ENCODE peak calls at places on chromosome 19, in eight cellular contexts. R, S, N, X, A, C, L and F are unnamed samples.

GRCh38 chr19:13804830-13805683 is 9.8 kb downstream of the ZSWIM4 start:
- DNase-seq in C (no peak), A (no peak), S (no peak), X (no peak), N (peak; percentile 40), L (peak; percentile 89), R (peak; percentile 83), F (peak; percentile 52)

GRCh38 chr19:5801796-5802616 is 2.9 kb upstream of the NRTN start:
- DNase-seq in R (no peak), S (no peak), L (peak; percentile 97), A (no peak), N (peak; percentile 80), C (no peak), X (no peak), F (peak; percentile 90)

GRCh38 chr19:2616741-2617392 is 85.6 kb downstream of the GNG7 start:
- DNase-seq in A (no peak), C (no peak), L (no peak), S (no peak), R (peak; percentile 92), N (no peak), X (peak; percentile 51), F (no peak)

GRCh38 chr19:13102666-13103584 is at the start of gene LYL1:
- DNase-seq in R (peak; percentile 96), X (peak; percentile 92), C (no peak), S (no peak), N (peak; percentile 89), L (peak; percentile 79), A (peak; percentile 28), F (no peak)

GRCh38 chr19:14818588-14818987 is 16.4 kb downstream of the OR7A5 start:
- DNase-seq in R (no peak), N (no peak), L (no peak), C (no peak), X (no peak), S (no peak), A (no peak), F (no peak)

GRCh38 chr19:16654621-16655020 is 5.3 kb downstream of the SMIM7 start:
- DNase-seq in X (no peak), L (no peak), A (no peak), S (no peak), R (no peak), C (no peak), N (no peak), F (peak; percentile 58)

GRCh38 chr19:1401138-1401888 is at the start of gene GAMT:
- DNase-seq in R (peak; percentile 83), A (peak; percentile 64), X (peak; percentile 58), S (no peak), L (peak; percentile 65), N (peak; percentile 75), C (no peak), F (peak; percentile 68)

GRCh38 chr19:11480081-11480926 is 542 bp downstream of the ELAVL3 start:
- DNase-seq in C (no peak), N (no peak), A (no peak), R (peak; percentile 76), X (no peak), S (no peak), L (peak; percentile 46), F (no peak)

GRCh38 chr19:35903550-35904179 is 1.3 kb downstream of the HCST start:
- DNase-seq in A (peak; percentile 87), N (peak; percentile 65), C (peak; percentile 64), R (peak; percentile 95), L (peak; percentile 95), S (no peak), X (peak; percentile 80), F (peak; percentile 90)

GRCh38 chr19:9009431-9009830 is 778 bp downstream of the MUC16 start:
- DNase-seq in N (no peak), S (no peak), R (no peak), A (no peak), L (no peak), C (no peak), X (no peak), F (no peak)

GRCh38 chr19:13633109-13633508 is 126.8 kb upstream of the CACNA1A start:
- DNase-seq in R (no peak), A (no peak), L (peak; percentile 60), S (no peak), X (no peak), C (peak; percentile 34), N (peak; percentile 31), F (peak; percentile 74)

GRCh38 chr19:9934132-9934950 is 2.0 kb downstream of the OLFM2 start:
- DNase-seq in X (peak; percentile 62), S (no peak), C (no peak), A (peak; percentile 90), N (peak; percentile 88), R (peak; percentile 86), L (peak; percentile 95), F (peak; percentile 96)

GRCh38 chr19:35704218-35704617 is at the start of gene ZBTB32:
- DNase-seq in S (no peak), A (no peak), N (peak; percentile 77), R (no peak), C (peak; percentile 46), X (no peak), L (peak; percentile 90), F (peak; percentile 76)

GRCh38 chr19:1074512-1075283 is 7.7 kb downstream of the ARHGAP45 start:
- DNase-seq in A (peak; percentile 100), N (no peak), R (peak; percentile 97), L (no peak), C (no peak), S (no peak), X (peak; percentile 91), F (peak; percentile 92)

GRCh38 chr19:21321134-21321533 is 8.1 kb downstream of the ZNF708 start:
- DNase-seq in S (no peak), R (no peak), N (no peak), A (no peak), C (peak; percentile 30), X (no peak), L (no peak), F (no peak)

GRCh38 chr19:34391813-34392212 is 12.4 kb upstream of the PDCD2L start:
- DNase-seq in R (no peak), L (no peak), X (no peak), A (no peak), C (no peak), N (no peak), S (no peak), F (no peak)

DNA sequence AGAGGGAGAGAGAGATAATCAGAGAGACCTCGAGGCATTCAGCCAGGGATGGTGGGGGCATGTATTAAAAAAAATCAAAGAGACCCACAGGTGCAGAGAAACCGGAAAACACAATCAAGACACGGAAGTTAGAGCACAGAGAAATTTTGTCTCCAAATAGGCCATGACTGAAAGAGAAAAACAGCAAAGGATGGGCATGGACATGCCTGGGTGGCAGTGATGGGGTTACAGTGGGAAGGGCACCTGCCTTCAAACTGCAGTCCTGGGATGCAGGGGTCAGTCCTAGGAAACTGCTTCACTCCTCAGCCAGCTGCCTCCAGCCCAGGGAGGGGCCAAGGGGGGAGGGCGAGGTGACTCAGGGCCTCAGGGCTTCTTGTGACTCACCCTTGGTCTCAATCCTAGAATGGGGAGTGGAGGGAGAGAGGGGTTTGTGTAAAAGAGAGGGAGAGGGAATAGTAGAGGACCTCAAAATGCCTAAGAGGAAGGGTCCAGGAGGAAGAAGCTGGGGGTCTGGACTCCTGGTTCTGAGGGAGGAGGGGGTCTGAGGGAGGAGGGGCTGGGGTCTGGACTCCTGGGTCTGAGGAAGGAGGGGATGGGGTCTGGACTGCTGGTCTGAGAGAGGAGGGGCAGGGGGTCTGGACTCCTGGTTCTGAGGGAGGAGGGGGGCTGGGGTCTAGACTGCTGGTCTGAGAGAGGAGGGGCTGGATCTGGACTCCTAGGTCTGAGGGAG is 3.6 kb upstream of the KCNN4 start:
- DNase-seq in A (peak; percentile 59), X (no peak), L (no peak), N (no peak), C (peak; percentile 83), R (peak; percentile 89), S (no peak), F (no peak)
- H3K27ac ChIP-seq in A (peak overlapping the region; percentile 25), X (no peak overlapping the region), L (no peak overlapping the region), N (no peak overlapping the region), C (peak overlapping the region; percentile 59), R (no peak overlapping the region), S (no peak overlapping the region), F (no peak overlapping the region)

DNA sequence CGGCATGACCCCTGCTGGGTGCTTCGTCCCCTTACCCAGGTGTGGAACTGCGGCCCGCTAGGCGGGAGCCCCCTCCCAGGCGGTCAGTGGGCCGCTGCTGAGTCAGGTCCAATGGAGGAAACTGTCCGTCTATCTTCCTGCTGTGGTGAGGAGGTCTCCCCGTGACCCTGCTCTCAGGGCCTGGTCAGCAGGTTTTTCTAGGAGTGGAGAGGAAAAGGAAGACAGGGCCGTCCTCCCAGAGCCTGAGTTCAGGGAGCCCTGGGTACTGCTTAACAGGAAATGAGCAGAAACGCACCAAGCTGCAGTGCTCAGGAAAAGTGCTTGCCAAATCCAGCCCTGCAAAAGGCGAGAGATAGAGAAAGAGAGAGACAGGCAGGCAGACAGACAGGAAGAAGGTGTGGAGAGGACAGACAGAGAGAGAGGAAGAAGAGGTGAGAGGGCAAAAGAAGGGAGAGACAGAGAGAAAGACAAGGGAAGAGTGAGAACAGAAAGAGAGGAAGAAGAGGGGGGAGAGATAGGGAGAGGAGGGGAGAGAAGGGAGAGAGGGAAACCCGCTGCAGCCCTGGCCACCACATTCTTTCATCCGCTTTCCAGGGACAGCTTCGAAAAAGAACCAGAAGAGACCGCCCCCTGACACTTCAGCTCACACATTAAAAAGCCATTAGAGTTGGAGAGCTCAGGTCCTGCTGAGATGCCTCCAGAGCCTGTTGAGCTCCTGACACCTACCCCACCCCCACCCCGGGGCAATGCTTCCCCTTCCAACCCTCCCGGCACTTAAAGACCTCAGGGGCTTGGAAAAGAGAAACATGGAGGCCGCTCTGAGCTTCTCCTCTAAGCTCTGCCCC is 10.1 kb downstream of the SH3GL1 start:
- DNase-seq in L (peak; percentile 85), X (peak; percentile 54), C (no peak), A (no peak), S (no peak), R (peak; percentile 80), N (peak; percentile 88), F (peak; percentile 67)
- H3K4me3 ChIP-seq in L (peak overlapping the region; percentile 46), X (peak overlapping the region; percentile 8), C (no peak overlapping the region), A (no peak overlapping the region), S (peak overlapping the region; percentile 56), R (no peak overlapping the region), N (peak overlapping the region; percentile 15), F (no peak overlapping the region)

GRCh38 chr19:18333680-18334079 is 6.7 kb upstream of the PGPEP1 start:
- DNase-seq in A (no peak), N (no peak), X (no peak), C (no peak), L (no peak), S (no peak), R (no peak), F (no peak)
- H3K4me1 ChIP-seq in A (peaks cover 5% of the 10 kb centered on the region), N (peaks cover 4% of the 10 kb centered on the region), X (peaks cover 6% of the 10 kb centered on the region), C (peaks cover 5% of the 10 kb centered on the region), L (peaks cover 3% of the 10 kb centered on the region), S (peaks cover 4% of the 10 kb centered on the region), R (peaks cover 2% of the 10 kb centered on the region), F (peaks cover 6% of the 10 kb centered on the region)

GRCh38 chr19:41879670-41880328 is 2.7 kb downstream of the CD79A start:
- DNase-seq in L (no peak), S (no peak), R (no peak), A (no peak), N (no peak), C (no peak), X (no peak), F (peak; percentile 74)

GRCh38 chr19:41880329-41880708 is 2.7 kb upstream of the ARHGEF1 start:
- DNase-seq in A (no peak), L (no peak), N (no peak), C (no peak), X (no peak), S (no peak), R (no peak), F (peak; percentile 88)

GRCh38 chr19:41883463-41883820 is 458 bp downstream of the ARHGEF1 start:
- DNase-seq in L (no peak), X (no peak), R (no peak), A (no peak), C (no peak), N (no peak), S (no peak), F (no peak)

GRCh38 chr19:41883821-41884733 is 1.1 kb downstream of the ARHGEF1 start:
- DNase-seq in A (peak; percentile 90), S (peak; percentile 67), N (peak; percentile 97), R (peak; percentile 99), X (peak; percentile 96), C (peak; percentile 91), L (peak; percentile 99), F (peak; percentile 99)

GRCh38 chr19:41882568-41883462 is at the start of gene ARHGEF1:
- DNase-seq in A (peak; percentile 69), C (no peak), S (no peak), X (peak; percentile 84), R (peak; percentile 96), L (peak; percentile 62), N (peak; percentile 38), F (peak; percentile 56)
- H3K27ac ChIP-seq in A (peak within 1 kb of the TSS; percentile 90), C (no peak within 1 kb of the TSS), S (peak within 1 kb of the TSS; percentile 80), X (peak within 1 kb of the TSS; percentile 97), R (peak within 1 kb of the TSS; percentile 94), L (no peak within 1 kb of the TSS), N (no peak within 1 kb of the TSS), F (peak within 1 kb of the TSS; percentile 91)